ENCODE peak calls at places on chromosome 19, in eight cellular contexts. A is stimulated activated CD4-positive, alpha-beta T cell treated with anti-CD3 and anti-CD28 coated beads, Interleukin-2, amount 100 ng/mL, for 24 hours; M is GM20000; C is CD4-positive, alpha-beta T cell; B is AG04450; J is stimulated activated CD8-positive, alpha-beta memory T cell treated with anti-CD3 and anti-CD28 coated beads, Interleukin-15, amount 100 ng/mL, for 4 hours; K is RWPE1; X is activated T-helper 1 cell treated with anti-CD3 and anti-CD28 coated beads, Interleukin-12 subunit alpha, Interleukin-12 subunit beta, Interleukin-2, Interleukin-4 antibody, amounts not matched to agents 30 ng/mL and 10 ng/mL and 1 ng/mL, durations not matched to agents 14 hours and 24 hours and 36 hours. D is an unnamed sample.

GRCh38 chr19:19064098-19064722 is 416 bp downstream of the SLC25A42 start:
- DNase-seq in C (no peak), J (no peak), A (no peak), X (no peak), K (peak), B (no peak), M (no peak), D (no peak)

GRCh38 chr19:34475026-34475974 is 6.3 kb upstream of the WTIP start:
- DNase-seq in M (no peak), C (no peak), A (no peak), X (no peak), K (peak), B (peak), J (no peak), D (no peak)

GRCh38 chr19:46416077-46416709 is 2.8 kb upstream of the CCDC8 start:
- DNase-seq in C (no peak), J (no peak), B (peak), A (peak), M (peak), X (no peak), K (peak), D (no peak)

GRCh38 chr19:10852098-10852800 is 4.0 kb downstream of the C19orf38 start:
- DNase-seq in C (no peak), A (no peak), J (no peak), X (no peak), K (no peak), M (no peak), B (peak), D (no peak)

GRCh38 chr19:15210323-15210774 is 9.6 kb upstream of the NOTCH3 start:
- DNase-seq in A (no peak), J (no peak), M (no peak), X (no peak), B (no peak), C (no peak), K (peak), D (no peak)

GRCh38 chr19:35120492-35120891 is 4.9 kb downstream of the FXYD3 start:
- DNase-seq in K (peak), B (no peak), M (no peak), X (no peak), A (no peak), J (no peak), C (no peak), D (no peak)

GRCh38 chr19:49689133-49690072 is at the start of gene ADM5:
- DNase-seq in M (no peak), K (no peak), B (no peak), A (peak), X (no peak), J (no peak), C (peak), D (peak)

GRCh38 chr19:18339703-18340102 is 695 bp upstream of the PGPEP1 start:
- DNase-seq in B (no peak), X (no peak), K (no peak), J (no peak), A (no peak), M (peak), C (no peak), D (peak)

GRCh38 chr19:29538651-29539050 is 12.9 kb downstream of the VSTM2B start:
- DNase-seq in A (no peak), J (no peak), M (no peak), X (no peak), B (no peak), C (no peak), K (no peak), D (no peak)

GRCh38 chr19:51016798-51017683 is 2.5 kb downstream of the KLK10 start:
- DNase-seq in B (no peak), K (peak), M (peak), C (peak), J (no peak), A (peak), X (no peak), D (peak)

GRCh38 chr19:53870485-53870844 is 2.8 kb downstream of the MYADM start:
- DNase-seq in B (no peak), J (no peak), X (no peak), K (no peak), A (no peak), M (peak), C (no peak), D (no peak)

GRCh38 chr19:48190288-48191284 is 20.1 kb downstream of the ZSWIM9 start:
- DNase-seq in A (peak), K (peak), B (peak), M (peak), X (no peak), C (peak), J (peak), D (peak)

GRCh38 chr19:34482380-34483250 is 1.1 kb downstream of the WTIP start:
- DNase-seq in A (no peak), B (no peak), X (no peak), J (no peak), M (no peak), K (peak), C (no peak), D (peak)

GRCh38 chr19:36054119-36054732 is at the start of gene THAP8:
- DNase-seq in J (peak), K (peak), X (peak), M (peak), C (peak), B (peak), A (peak), D (peak)

GRCh38 chr19:58382997-58383603 is 2.3 kb upstream of the ZNF837 start:
- DNase-seq in A (no peak), K (no peak), M (no peak), B (no peak), C (no peak), J (no peak), X (no peak), D (no peak)

GRCh38 chr19:29812080-29812880 is 489 bp downstream of the CCNE1 start:
- DNase-seq in X (no peak), K (no peak), M (peak), C (no peak), J (no peak), B (no peak), A (peak), D (peak)

GRCh38 chr19:19304186-19304975 is 15.9 kb downstream of the SUGP1 start:
- DNase-seq in X (no peak), M (peak), K (no peak), J (no peak), A (no peak), B (no peak), C (no peak), D (no peak)

GRCh38 chr19:54388001-54388802 is 23.5 kb upstream of the LAIR1 start:
- DNase-seq in M (peak), B (no peak), K (no peak), J (no peak), A (peak), X (peak), C (peak), D (no peak)

GRCh38 chr19:51179297-51179696 is 37.2 kb downstream of the SIGLEC7 start:
- DNase-seq in X (no peak), C (no peak), K (no peak), J (no peak), B (no peak), A (no peak), M (no peak), D (no peak)

D was measured in H1.